ENCODE peak calls at places on chromosome 17, in nine cellular contexts. H is RWPE1, O is thoracic aorta, F is pancreas, I is fibroblast of pulmonary artery, R is GM10248, Q is WTC11, P is AG09319, X is fibroblast of villous mesenchyme. L is an unnamed sample.

GRCh38 chr17:60135951-60136666 is 13.7 kb upstream of the CA4 start:
- DNase-seq in H (no peak), O (no peak), F (peak), I (no peak), R (no peak), Q (no peak), P (no peak), X (no peak), L (peak)

GRCh38 chr17:39195568-39196160 is 1.8 kb downstream of the CACNB1 start:
- DNase-seq in H (no peak), O (no peak), F (no peak), I (no peak), R (no peak), Q (no peak), P (no peak), X (no peak), L (no peak)

GRCh38 chr17:78140169-78141051 is 5.8 kb upstream of the C17orf99 start:
- DNase-seq in H (peak), O (peak), F (peak), I (peak), R (peak), Q (peak), P (peak), X (peak), L (peak)

GRCh38 chr17:82383411-82383810 is 11.8 kb downstream of the UTS2R start:
- DNase-seq in H (no peak), O (no peak), F (no peak), I (no peak), R (no peak), Q (no peak), P (no peak), X (no peak), L (peak)

GRCh38 chr17:35790826-35791225 is 4.6 kb downstream of the MMP28 start:
- DNase-seq in H (no peak), O (no peak), F (no peak), I (no peak), R (no peak), Q (no peak), P (no peak), X (no peak), L (no peak)

GRCh38 chr17:28059675-28060074 is 17.2 kb downstream of the NLK start:
- DNase-seq in H (no peak), O (no peak), F (no peak), I (no peak), R (no peak), Q (no peak), P (no peak), X (no peak), L (no peak)

GRCh38 chr17:58344047-58344790 is 7.8 kb downstream of the SUPT4H1 start:
- DNase-seq in H (no peak), O (no peak), F (no peak), I (peak), R (peak), Q (no peak), P (no peak), X (no peak), L (no peak)

GRCh38 chr17:61877837-61878236 is 14.5 kb upstream of the BRIP1 start:
- DNase-seq in H (no peak), O (no peak), F (no peak), I (no peak), R (no peak), Q (no peak), P (no peak), X (no peak), L (no peak)

GRCh38 chr17:29140051-29140582 is 40.1 kb downstream of the MYO18A start:
- DNase-seq in H (peak), O (peak), F (peak), I (peak), R (peak), Q (peak), P (no peak), X (peak), L (peak)

GRCh38 chr17:47873200-47874090 is 22.5 kb upstream of the SP6 start:
- DNase-seq in H (no peak), O (no peak), F (no peak), I (no peak), R (no peak), Q (no peak), P (no peak), X (no peak), L (no peak)

DNA sequence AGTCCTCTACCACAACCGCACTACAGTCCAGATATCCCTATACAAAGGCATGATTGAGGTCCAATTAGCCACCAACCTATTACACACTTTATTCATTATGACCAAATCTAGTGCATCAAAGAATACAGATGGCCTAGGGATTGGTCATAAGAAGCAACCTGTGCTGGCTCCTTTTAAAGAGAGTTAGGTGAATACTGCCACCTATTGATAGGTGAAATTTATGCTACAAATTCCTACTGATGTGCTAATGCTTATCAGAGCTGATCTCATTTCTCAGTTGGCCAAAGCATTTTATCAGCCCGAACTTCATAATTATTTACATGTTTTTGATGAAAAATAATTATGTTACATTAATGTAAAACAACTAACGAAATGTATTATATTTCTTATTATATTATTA is 166.3 kb downstream of the ANKFN1 start:
- DNase-seq in H (peak), O (no peak), F (no peak), I (peak), R (peak), Q (no peak), P (peak), X (peak), L (no peak)
- TF ChIP-seq CTCF in H (peak), O (no peak), F (peak), I (peak), R (peak), Q (peak), P (peak), X (peak), L (peak)

GRCh38 chr17:45312477-45313418 is 4.1 kb downstream of the MAP3K14 start:
- DNase-seq in H (no peak), O (no peak), F (no peak), I (no peak), R (no peak), Q (no peak), P (no peak), X (no peak), L (no peak)

GRCh38 chr17:45313419-45313771 is 3.4 kb downstream of the MAP3K14 start:
- DNase-seq in H (no peak), O (no peak), F (no peak), I (no peak), R (no peak), Q (no peak), P (no peak), X (no peak), L (no peak)

GRCh38 chr17:45310380-45311324 is 6.2 kb downstream of the MAP3K14 start:
- DNase-seq in H (no peak), O (no peak), F (peak), I (no peak), R (no peak), Q (no peak), P (no peak), X (peak), L (no peak)

GRCh38 chr17:45311406-45311761 is 5.4 kb downstream of the MAP3K14 start:
- DNase-seq in H (no peak), O (no peak), F (no peak), I (no peak), R (no peak), Q (no peak), P (no peak), X (no peak), L (no peak)

GRCh38 chr17:45311762-45312476 is 4.9 kb downstream of the MAP3K14 start:
- DNase-seq in H (peak), O (no peak), F (peak), I (no peak), R (peak), Q (no peak), P (no peak), X (peak), L (no peak)
- TF ChIP-seq CTCF in H (no peak), O (no peak), F (no peak), I (no peak), R (no peak), Q (no peak), P (no peak), X (no peak), L (no peak)

GRCh38 chr17:7130626-7131467 is 16.2 kb upstream of the ASGR2 start:
- DNase-seq in H (no peak), O (no peak), F (no peak), I (no peak), R (no peak), Q (no peak), P (no peak), X (no peak), L (no peak)

GRCh38 chr17:7133916-7134315 is 19.3 kb upstream of the ASGR2 start:
- DNase-seq in H (no peak), O (no peak), F (no peak), I (no peak), R (no peak), Q (no peak), P (no peak), X (no peak), L (no peak)

GRCh38 chr17:7132511-7133094 is 18.0 kb upstream of the ASGR2 start:
- DNase-seq in H (no peak), O (no peak), F (no peak), I (peak), R (peak), Q (peak), P (no peak), X (no peak), L (no peak)

GRCh38 chr17:7136266-7136877 is 21.8 kb upstream of the ASGR2 start:
- DNase-seq in H (peak), O (peak), F (peak), I (peak), R (peak), Q (peak), P (peak), X (peak), L (peak)

DNA sequence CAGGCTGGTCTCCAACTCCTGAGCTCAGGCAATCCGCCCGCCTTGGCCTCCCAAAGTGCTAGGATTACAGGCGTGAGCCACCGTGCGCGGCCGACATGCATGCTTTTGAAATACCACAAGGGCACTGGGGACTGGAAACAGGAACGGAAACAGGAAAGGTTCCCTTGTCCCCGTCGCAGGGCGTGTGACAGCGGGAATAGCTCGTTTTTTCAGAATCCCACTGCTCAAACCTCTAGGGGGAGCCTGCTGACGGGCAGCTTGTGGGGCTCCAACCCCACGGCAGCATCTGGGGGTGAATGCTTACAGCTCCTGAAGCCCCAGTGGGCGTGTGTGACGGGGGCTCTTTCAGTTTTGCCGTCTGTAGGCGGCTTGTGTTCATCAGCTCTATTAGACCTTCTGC is 18.8 kb upstream of the ASGR2 start:
- DNase-seq in H (no peak), O (no peak), F (no peak), I (no peak), R (no peak), Q (peak), P (no peak), X (no peak), L (peak)
- TF ChIP-seq CTCF in H (no peak), O (no peak), F (no peak), I (peak), R (peak), Q (no peak), P (peak), X (peak), L (peak)

GRCh38 chr17:56478836-56479447 is 114.6 kb upstream of the NOG start:
- DNase-seq in H (peak), O (no peak), F (peak), I (peak), R (peak), Q (peak), P (no peak), X (peak), L (peak)
- TF ChIP-seq CTCF in H (peak), O (no peak), F (peak), I (peak), R (peak), Q (peak), P (peak), X (peak), L (peak)

DNA sequence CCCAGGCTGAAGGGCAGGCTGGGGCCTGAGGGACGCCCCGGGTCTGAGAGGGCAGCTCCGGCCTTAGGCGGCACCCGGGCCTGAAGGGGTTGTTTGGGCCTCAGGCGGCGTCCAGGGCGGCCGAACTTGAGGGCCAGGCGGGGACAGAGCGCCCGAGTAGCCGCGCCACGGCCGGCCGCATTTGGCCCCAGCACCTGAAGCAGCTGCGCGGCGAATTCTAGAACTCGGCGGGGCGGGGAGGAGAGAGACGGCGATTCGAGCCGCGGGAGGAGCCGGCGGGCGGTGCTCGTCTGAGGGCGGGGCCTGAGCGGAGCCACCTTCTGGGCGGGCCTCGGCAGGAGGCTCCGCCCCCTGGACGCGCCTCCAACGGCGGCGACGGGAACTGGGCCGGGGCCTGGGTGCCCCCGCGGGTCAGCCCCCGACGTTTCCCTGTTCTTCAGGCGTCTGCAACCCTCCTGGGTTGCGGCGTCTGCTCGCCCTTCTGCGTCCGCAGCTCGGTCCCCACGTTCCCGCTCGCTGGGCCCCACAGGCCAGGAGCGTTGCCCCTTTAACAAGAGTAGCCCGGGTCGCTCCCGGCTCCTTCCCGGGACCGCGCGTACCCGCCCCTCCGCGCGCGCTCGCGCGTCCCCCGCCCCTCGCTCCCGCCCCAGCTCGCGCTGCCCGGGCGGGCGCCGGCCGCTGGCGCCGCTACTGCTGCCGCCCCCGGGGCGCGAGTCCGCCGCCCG is at the start of the genes INCA1 and KIF1C:
- DNase-seq in H (peak), O (peak), F (peak), I (peak), R (peak), Q (peak), P (peak), X (peak), L (peak)
- TF ChIP-seq CTCF in H (no peak), O (peak), F (no peak), I (no peak), R (no peak), Q (no peak), P (no peak), X (no peak), L (no peak)

GRCh38 chr17:2235792-2236365 is 67.7 kb downstream of the SMG6 start:
- DNase-seq in H (no peak), O (no peak), F (no peak), I (peak), R (no peak), Q (no peak), P (no peak), X (no peak), L (no peak)
- TF ChIP-seq CTCF in H (no peak), O (peak), F (no peak), I (no peak), R (no peak), Q (no peak), P (no peak), X (no peak), L (no peak)

L was measured in glutamatergic neuron.